ENCODE peak calls at places on chromosomes 5 and 9, in five cellular contexts. Z is stimulated activated CD8-positive, alpha-beta memory T cell treated with anti-CD3 and anti-CD28 coated beads, Interleukin-2, amount 100 ng/mL, for 48 hours; W is HTR-8/SVneo; O is NCI-H82; M is left ventricle myocardium inferior. E is an unnamed sample.

GRCh38 chr5:5891350-5891749 is 468.9 kb downstream of the ICE1 start:
- DNase-seq in O (peak; percentile 55), M (no peak), Z (no peak), W (no peak), E (no peak)

GRCh38 chr5:169913479-169913878 is 66.8 kb downstream of the INSYN2B start:
- DNase-seq in O (no peak), Z (no peak), M (no peak), W (no peak), E (no peak)

GRCh38 chr9:123942542-123942941 is 12.6 kb upstream of the DENND1A start:
- DNase-seq in O (no peak), W (no peak), Z (no peak), M (no peak), E (no peak)

GRCh38 chr5:157710887-157711286 is 20.3 kb upstream of the THG1L start:
- DNase-seq in W (no peak), O (no peak), M (no peak), Z (no peak), E (no peak)

GRCh38 chr9:104974053-104974983 is 46.4 kb upstream of the ABCA1 start:
- DNase-seq in Z (no peak), M (no peak), O (no peak), W (no peak), E (no peak)

GRCh38 chr9:78559449-78559885 is 262.5 kb downstream of the PSAT1 start:
- DNase-seq in M (no peak), Z (no peak), W (peak; percentile 12), O (no peak), E (no peak)

GRCh38 chr9:35618854-35619799 is 914 bp upstream of the CD72 start:
- DNase-seq in W (no peak), O (no peak), Z (peak; percentile 48), M (no peak), E (no peak)

GRCh38 chr5:6827815-6828214 is 114.6 kb downstream of the TENT4A start:
- DNase-seq in W (no peak), Z (no peak), O (no peak), M (no peak), E (peak; percentile 45)

E was measured in NCI-H69.